ENCODE peak calls at places on chromosomes 1 and 21, in four cellular contexts. U is GM12878, Y is endothelial cell of umbilical vein, D is K562. O is an unnamed sample.

GRCh38 chr21:31802331-31802730 is 70.4 kb upstream of the SCAF4 start:
- DNase-seq in U (no peak), Y (no peak), D (no peak), O (no peak)

GRCh38 chr1:8629241-8630091 is 188.0 kb downstream of the RERE start:
- DNase-seq in U (peak), D (no peak), Y (no peak), O (no peak)

GRCh38 chr1:55604749-55605148 is 389.6 kb upstream of the USP24 start:
- DNase-seq in Y (no peak), U (no peak), D (no peak), O (no peak)

GRCh38 chr1:21066365-21067012 is 110.2 kb downstream of the EIF4G3 start:
- DNase-seq in D (no peak), U (no peak), Y (no peak), O (peak)

GRCh38 chr1:7424352-7424890 is 346.7 kb upstream of the VAMP3 start:
- DNase-seq in U (no peak), D (no peak), Y (peak), O (no peak)

GRCh38 chr1:42747125-42747524 is 7.1 kb upstream of the CLDN19 start:
- DNase-seq in D (peak), Y (peak), U (no peak), O (no peak)

GRCh38 chr1:198113302-198113701 is 43.5 kb upstream of the NEK7 start:
- DNase-seq in D (no peak), U (no peak), Y (no peak), O (no peak)

GRCh38 chr1:35577071-35577998 is 4.2 kb downstream of the TFAP2E start:
- DNase-seq in U (peak), Y (peak), D (no peak), O (no peak)

GRCh38 chr21:35217504-35218060 is 168.5 kb upstream of the RUNX1 start:
- DNase-seq in U (no peak), Y (no peak), D (no peak), O (no peak)

GRCh38 chr1:55063562-55063942 is 24.2 kb downstream of the PCSK9 start:
- DNase-seq in D (no peak), Y (no peak), U (no peak), O (no peak)

GRCh38 chr1:22888320-22889075 is 84.2 kb downstream of the LACTBL1 start:
- DNase-seq in Y (peak), U (no peak), D (no peak), O (no peak)

GRCh38 chr1:12505639-12506311 is 112.2 kb downstream of the DHRS3 start:
- DNase-seq in Y (no peak), U (no peak), D (no peak), O (no peak)

GRCh38 chr1:116309090-116309870 is 63.8 kb upstream of the ATP1A1 start:
- DNase-seq in Y (no peak), U (no peak), D (no peak), O (no peak)

GRCh38 chr21:18114735-18115134 is 129.9 kb upstream of the CHODL start:
- DNase-seq in U (no peak), D (no peak), Y (no peak), O (peak)

GRCh38 chr1:35660581-35661473 is 19.5 kb upstream of the PSMB2 start:
- DNase-seq in D (peak), U (no peak), Y (peak), O (peak)

GRCh38 chr1:2049517-2050481 is at the start of gene PRKCZ:
- DNase-seq in D (peak), U (peak), Y (no peak), O (no peak)
- TF ChIP-seq EZH2 in D (no peak), U (no peak), Y (no peak), O (no peak)

GRCh38 chr1:154258784-154259183 is 13.6 kb upstream of the HAX1 start:
- DNase-seq in Y (no peak), D (no peak), U (no peak), O (no peak)
- H3K27ac ChIP-seq in Y (no peak), D (no peak), U (no peak), O (no peak)

DNA sequence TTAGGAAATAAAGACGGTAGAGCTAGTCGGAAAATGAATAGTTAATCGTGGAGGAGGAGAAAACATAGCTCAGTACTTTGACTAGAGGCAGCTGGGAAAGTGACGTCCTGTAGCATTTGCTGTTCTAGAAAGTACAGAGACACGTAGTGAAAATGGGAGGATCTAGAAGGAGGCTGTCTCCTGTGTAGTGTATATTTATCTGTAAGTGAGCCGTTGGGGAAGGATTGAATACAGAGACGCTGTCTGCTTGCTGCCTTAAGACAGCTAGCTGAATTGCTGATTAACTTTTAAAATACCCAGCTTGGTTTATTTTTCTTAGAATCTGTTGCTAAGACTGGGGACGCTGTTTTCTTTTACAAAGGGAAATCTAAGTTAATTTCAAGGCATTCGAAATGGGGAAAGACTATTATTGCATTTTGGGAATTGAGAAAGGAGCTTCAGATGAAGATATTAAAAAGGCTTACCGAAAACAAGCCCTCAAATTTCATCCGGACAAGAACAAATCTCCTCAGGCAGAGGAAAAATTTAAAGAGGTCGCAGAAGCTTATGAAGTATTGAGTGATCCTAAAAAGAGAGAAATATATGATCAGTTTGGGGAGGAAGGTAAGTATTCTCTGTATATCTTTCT is at the start of gene DNAJB4:
- DNase-seq in D (peak), U (peak), Y (peak), O (peak)
- TF ChIP-seq POLR2AphosphoS5 in D (no peak), U (peak), Y (peak), O (peak)

GRCh38 chr1:24929876-24930702 is at the start of gene RUNX3:
- DNase-seq in Y (no peak), U (peak), D (peak), O (no peak)

GRCh38 chr1:24932725-24933294 is 2.7 kb upstream of the RUNX3 start:
- DNase-seq in U (no peak), Y (no peak), D (no peak), O (no peak)

GRCh38 chr1:24932284-24932683 is 2.2 kb upstream of the RUNX3 start:
- DNase-seq in Y (no peak), D (peak), U (no peak), O (no peak)

GRCh38 chr1:24930703-24931480 is 816 bp upstream of the RUNX3 start:
- DNase-seq in D (no peak), U (no peak), Y (no peak), O (no peak)

DNA sequence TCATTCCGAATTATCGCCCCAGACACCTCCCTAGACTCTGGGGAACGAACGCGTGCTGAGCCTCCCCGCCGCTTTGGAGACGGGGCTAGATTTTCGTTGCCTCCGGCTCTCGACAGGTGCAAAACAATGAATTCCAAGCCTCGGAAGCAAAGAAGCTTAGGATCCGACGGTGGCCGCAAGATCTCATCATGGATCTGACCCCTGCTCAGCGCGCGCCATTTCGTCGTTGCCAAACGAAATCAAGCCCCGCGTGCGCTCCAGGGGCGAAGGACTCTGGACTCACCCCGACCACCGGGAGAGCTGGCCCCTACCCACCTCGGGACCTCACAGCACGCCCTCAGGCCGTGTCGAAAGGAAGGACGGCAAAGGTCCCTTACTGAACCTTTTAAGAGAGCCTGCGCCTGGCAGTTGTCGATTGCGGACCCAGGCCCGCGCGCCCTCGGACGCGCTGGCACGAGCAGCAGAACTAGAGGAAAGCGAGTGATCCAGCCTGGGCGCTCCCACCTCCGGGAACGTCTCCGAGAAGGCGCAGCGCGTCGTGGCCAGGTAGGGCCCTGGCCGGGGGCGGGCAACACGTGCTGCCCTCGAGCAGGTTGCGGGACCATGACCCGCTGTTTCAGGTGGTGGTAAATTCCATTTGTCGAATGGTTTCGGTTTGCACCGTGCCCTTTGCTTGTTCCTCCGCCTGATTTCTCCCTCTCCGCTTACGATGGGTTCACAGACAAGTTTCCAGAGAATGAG is 1.6 kb upstream of the RUNX3 start:
- DNase-seq in Y (no peak), D (no peak), U (no peak), O (no peak)
- TF ChIP-seq EZH2 in Y (peak), D (no peak), U (no peak), O (no peak)

GRCh38 chr1:147611587-147611986 is 58.7 kb downstream of the ACP6 start:
- DNase-seq in Y (no peak), D (no peak), U (no peak), O (no peak)
- H3K27ac ChIP-seq in Y (no peak), D (no peak), U (peak), O (no peak)

GRCh38 chr1:15952317-15953258 is 23.3 kb downstream of the ZBTB17 start:
- DNase-seq in D (peak), U (no peak), Y (peak), O (no peak)
- TF ChIP-seq POLR2AphosphoS5 in D (peak), U (no peak), Y (peak), O (no peak)

DNA sequence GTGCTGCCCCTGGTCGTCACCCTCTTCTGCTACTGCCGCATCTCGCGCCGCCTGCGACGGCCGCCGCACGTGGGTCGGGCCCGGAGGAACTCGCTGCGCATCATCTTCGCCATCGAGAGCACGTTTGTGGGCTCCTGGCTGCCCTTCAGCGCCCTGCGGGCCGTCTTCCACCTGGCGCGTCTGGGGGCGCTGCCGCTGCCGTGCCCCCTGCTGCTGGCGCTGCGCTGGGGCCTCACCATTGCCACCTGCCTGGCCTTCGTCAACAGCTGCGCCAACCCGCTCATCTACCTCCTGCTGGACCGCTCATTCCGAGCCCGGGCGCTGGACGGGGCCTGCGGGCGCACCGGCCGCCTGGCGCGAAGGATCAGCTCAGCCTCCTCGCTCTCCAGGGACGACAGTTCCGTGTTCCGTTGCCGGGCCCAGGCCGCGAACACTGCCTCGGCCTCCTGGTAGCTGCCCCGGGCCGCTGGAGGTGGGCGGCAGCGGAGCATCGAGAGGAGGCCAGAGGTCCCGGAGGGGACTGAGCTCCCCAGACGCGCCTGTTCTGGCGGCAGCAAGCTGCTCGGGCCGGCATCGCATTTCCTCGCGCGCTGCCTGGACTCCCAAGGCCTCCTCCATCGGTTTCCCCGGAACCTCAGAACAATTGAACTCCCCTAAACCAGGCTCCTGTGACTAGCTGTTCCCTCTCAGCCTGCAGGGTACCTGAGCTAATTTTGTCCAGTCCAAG is 1.1 kb downstream of the GPR25 start:
- DNase-seq in U (no peak), D (no peak), Y (no peak), O (no peak)
- TF ChIP-seq EZH2 in U (no peak), D (no peak), Y (peak), O (no peak)

DNA sequence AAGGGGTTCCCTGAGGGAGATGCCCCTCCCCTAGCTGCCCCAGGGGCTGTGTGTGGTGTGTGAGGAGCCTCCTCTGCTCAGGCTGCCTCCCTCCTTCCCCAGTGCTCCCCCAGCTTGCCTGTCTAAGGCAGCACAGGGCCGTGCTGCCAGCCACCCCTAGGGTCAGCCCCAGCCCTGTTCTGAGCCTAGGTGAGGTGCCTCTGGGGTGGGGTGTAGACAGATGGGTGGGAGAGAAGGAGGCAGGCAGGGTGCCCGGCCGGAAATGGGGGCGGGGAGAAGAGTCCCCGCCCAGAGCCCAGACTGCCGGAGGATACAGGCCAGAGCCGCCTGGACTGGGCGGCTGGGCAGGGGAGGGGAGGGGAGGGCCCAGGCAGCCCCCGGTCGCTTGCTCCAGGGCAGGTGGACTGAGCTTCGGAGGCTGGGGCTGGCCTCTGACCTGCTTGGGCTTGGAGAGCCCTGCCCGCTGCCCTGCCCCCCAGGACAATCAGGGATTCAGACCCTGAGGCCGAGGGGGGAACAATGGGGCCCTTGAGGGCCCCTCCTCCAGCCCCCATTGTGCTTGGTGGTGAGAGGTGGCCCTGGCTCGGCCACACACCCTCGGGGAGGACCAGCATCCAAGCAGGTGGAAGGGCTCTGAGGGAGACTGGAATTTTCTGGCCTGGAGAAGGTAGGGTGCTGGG is at the start of gene GJC2:
- DNase-seq in D (peak), Y (no peak), U (no peak), O (no peak)
- H3K27ac ChIP-seq in D (peak), Y (peak), U (no peak), O (peak)